ENCODE peak calls at places on chromosomes 3 and 15, in nine cellular contexts. One of them, this sample, is unnamed.

GRCh38 chr3:160671995-160672394 is 5.0 kb upstream of the ARL14 start:
- DNase-seq in heart left ventricle: no peak
- DNase-seq in natural killer cell treated with Interleukin-12 subunit alpha and Interleukin-12 subunit beta and Interleukin-15 and Interleukin-18, amount 100 ng/mL, for 72 hours: no peak
- DNase-seq in stimulated activated CD4-positive, alpha-beta T cell treated with anti-CD3 and anti-CD28 coated beads, Interleukin-12 subunit alpha, Interleukin-12 subunit beta, amount 100 ng/mL, for 4 hours: no peak
- DNase-seq in effector CD4-positive, alpha-beta T cell: no peak
- DNase-seq in vagina: no peak
- DNase-seq in astrocyte of the spinal cord: no peak
- DNase-seq in left kidney: no peak
- DNase-seq in retinal pigment epithelial cell: no peak
- DNase-seq in this sample: no peak

GRCh38 chr3:132987396-132987795 is 50.8 kb upstream of the TMEM108 start:
- DNase-seq in stimulated activated CD4-positive, alpha-beta T cell treated with anti-CD3 and anti-CD28 coated beads, Interleukin-12 subunit alpha, Interleukin-12 subunit beta, amount 100 ng/mL, for 4 hours: no peak
- DNase-seq in vagina: no peak
- DNase-seq in left kidney: no peak
- DNase-seq in astrocyte of the spinal cord: no peak
- DNase-seq in heart left ventricle: no peak
- DNase-seq in natural killer cell treated with Interleukin-12 subunit alpha and Interleukin-12 subunit beta and Interleukin-15 and Interleukin-18, amount 100 ng/mL, for 72 hours: no peak
- DNase-seq in effector CD4-positive, alpha-beta T cell: no peak
- DNase-seq in retinal pigment epithelial cell: no peak
- DNase-seq in this sample: no peak

GRCh38 chr15:83053151-83053550 is 13.9 kb downstream of the BTBD1 start:
- DNase-seq in stimulated activated CD4-positive, alpha-beta T cell treated with anti-CD3 and anti-CD28 coated beads, Interleukin-12 subunit alpha, Interleukin-12 subunit beta, amount 100 ng/mL, for 4 hours: no peak
- DNase-seq in heart left ventricle: no peak
- DNase-seq in effector CD4-positive, alpha-beta T cell: no peak
- DNase-seq in vagina: no peak
- DNase-seq in retinal pigment epithelial cell: peak; percentile 80
- DNase-seq in left kidney: peak; percentile 5
- DNase-seq in astrocyte of the spinal cord: peak; percentile 56
- DNase-seq in natural killer cell treated with Interleukin-12 subunit alpha and Interleukin-12 subunit beta and Interleukin-15 and Interleukin-18, amount 100 ng/mL, for 72 hours: no peak
- DNase-seq in this sample: no peak

GRCh38 chr3:14793126-14793857 is 25.5 kb upstream of the FGD5 start:
- DNase-seq in natural killer cell treated with Interleukin-12 subunit alpha and Interleukin-12 subunit beta and Interleukin-15 and Interleukin-18, amount 100 ng/mL, for 72 hours: peak; percentile 25
- DNase-seq in effector CD4-positive, alpha-beta T cell: no peak
- DNase-seq in retinal pigment epithelial cell: no peak
- DNase-seq in left kidney: no peak
- DNase-seq in vagina: no peak
- DNase-seq in stimulated activated CD4-positive, alpha-beta T cell treated with anti-CD3 and anti-CD28 coated beads, Interleukin-12 subunit alpha, Interleukin-12 subunit beta, amount 100 ng/mL, for 4 hours: no peak
- DNase-seq in astrocyte of the spinal cord: no peak
- DNase-seq in heart left ventricle: no peak
- DNase-seq in this sample: no peak

GRCh38 chr15:89009080-89009479 is 79.2 kb upstream of the ABHD2 start:
- DNase-seq in stimulated activated CD4-positive, alpha-beta T cell treated with anti-CD3 and anti-CD28 coated beads, Interleukin-12 subunit alpha, Interleukin-12 subunit beta, amount 100 ng/mL, for 4 hours: no peak
- DNase-seq in natural killer cell treated with Interleukin-12 subunit alpha and Interleukin-12 subunit beta and Interleukin-15 and Interleukin-18, amount 100 ng/mL, for 72 hours: no peak
- DNase-seq in astrocyte of the spinal cord: no peak
- DNase-seq in heart left ventricle: no peak
- DNase-seq in vagina: no peak
- DNase-seq in retinal pigment epithelial cell: no peak
- DNase-seq in left kidney: no peak
- DNase-seq in effector CD4-positive, alpha-beta T cell: no peak
- DNase-seq in this sample: no peak

GRCh38 chr3:184896336-184896735 is 84.4 kb downstream of the VPS8 start:
- DNase-seq in stimulated activated CD4-positive, alpha-beta T cell treated with anti-CD3 and anti-CD28 coated beads, Interleukin-12 subunit alpha, Interleukin-12 subunit beta, amount 100 ng/mL, for 4 hours: no peak
- DNase-seq in left kidney: no peak
- DNase-seq in vagina: no peak
- DNase-seq in retinal pigment epithelial cell: no peak
- DNase-seq in natural killer cell treated with Interleukin-12 subunit alpha and Interleukin-12 subunit beta and Interleukin-15 and Interleukin-18, amount 100 ng/mL, for 72 hours: no peak
- DNase-seq in astrocyte of the spinal cord: no peak
- DNase-seq in heart left ventricle: no peak
- DNase-seq in effector CD4-positive, alpha-beta T cell: no peak
- DNase-seq in this sample: no peak

GRCh38 chr15:90751300-90751825 is 34.2 kb downstream of the BLM start:
- DNase-seq in heart left ventricle: no peak
- DNase-seq in vagina: no peak
- DNase-seq in retinal pigment epithelial cell: no peak
- DNase-seq in left kidney: no peak
- DNase-seq in astrocyte of the spinal cord: no peak
- DNase-seq in stimulated activated CD4-positive, alpha-beta T cell treated with anti-CD3 and anti-CD28 coated beads, Interleukin-12 subunit alpha, Interleukin-12 subunit beta, amount 100 ng/mL, for 4 hours: no peak
- DNase-seq in effector CD4-positive, alpha-beta T cell: no peak
- DNase-seq in natural killer cell treated with Interleukin-12 subunit alpha and Interleukin-12 subunit beta and Interleukin-15 and Interleukin-18, amount 100 ng/mL, for 72 hours: no peak
- DNase-seq in this sample: no peak

GRCh38 chr3:126464093-126464492 is 11.6 kb downstream of the ZXDC start:
- DNase-seq in natural killer cell treated with Interleukin-12 subunit alpha and Interleukin-12 subunit beta and Interleukin-15 and Interleukin-18, amount 100 ng/mL, for 72 hours: peak; percentile 18
- DNase-seq in stimulated activated CD4-positive, alpha-beta T cell treated with anti-CD3 and anti-CD28 coated beads, Interleukin-12 subunit alpha, Interleukin-12 subunit beta, amount 100 ng/mL, for 4 hours: no peak
- DNase-seq in effector CD4-positive, alpha-beta T cell: no peak
- DNase-seq in heart left ventricle: no peak
- DNase-seq in left kidney: no peak
- DNase-seq in vagina: no peak
- DNase-seq in retinal pigment epithelial cell: no peak
- DNase-seq in astrocyte of the spinal cord: no peak
- DNase-seq in this sample: peak; percentile 67

GRCh38 chr3:15291589-15292541 is 40.5 kb downstream of the SH3BP5 start:
- DNase-seq in vagina: no peak
- DNase-seq in astrocyte of the spinal cord: no peak
- DNase-seq in retinal pigment epithelial cell: no peak
- DNase-seq in stimulated activated CD4-positive, alpha-beta T cell treated with anti-CD3 and anti-CD28 coated beads, Interleukin-12 subunit alpha, Interleukin-12 subunit beta, amount 100 ng/mL, for 4 hours: no peak
- DNase-seq in heart left ventricle: no peak
- DNase-seq in left kidney: peak; percentile 68
- DNase-seq in effector CD4-positive, alpha-beta T cell: peak; percentile 57
- DNase-seq in natural killer cell treated with Interleukin-12 subunit alpha and Interleukin-12 subunit beta and Interleukin-15 and Interleukin-18, amount 100 ng/mL, for 72 hours: peak; percentile 91
- DNase-seq in this sample: no peak

GRCh38 chr3:189204467-189204866 is 32.7 kb downstream of the TPRG1 start:
- DNase-seq in vagina: no peak
- DNase-seq in retinal pigment epithelial cell: no peak
- DNase-seq in left kidney: peak; percentile 51
- DNase-seq in natural killer cell treated with Interleukin-12 subunit alpha and Interleukin-12 subunit beta and Interleukin-15 and Interleukin-18, amount 100 ng/mL, for 72 hours: no peak
- DNase-seq in stimulated activated CD4-positive, alpha-beta T cell treated with anti-CD3 and anti-CD28 coated beads, Interleukin-12 subunit alpha, Interleukin-12 subunit beta, amount 100 ng/mL, for 4 hours: no peak
- DNase-seq in effector CD4-positive, alpha-beta T cell: no peak
- DNase-seq in heart left ventricle: no peak
- DNase-seq in astrocyte of the spinal cord: no peak
- DNase-seq in this sample: no peak

GRCh38 chr15:66670698-66671580 is 31.1 kb upstream of the SMAD6 start:
- DNase-seq in astrocyte of the spinal cord: no peak
- DNase-seq in retinal pigment epithelial cell: no peak
- DNase-seq in heart left ventricle: no peak
- DNase-seq in natural killer cell treated with Interleukin-12 subunit alpha and Interleukin-12 subunit beta and Interleukin-15 and Interleukin-18, amount 100 ng/mL, for 72 hours: no peak
- DNase-seq in effector CD4-positive, alpha-beta T cell: no peak
- DNase-seq in left kidney: peak; percentile 82
- DNase-seq in vagina: no peak
- DNase-seq in stimulated activated CD4-positive, alpha-beta T cell treated with anti-CD3 and anti-CD28 coated beads, Interleukin-12 subunit alpha, Interleukin-12 subunit beta, amount 100 ng/mL, for 4 hours: no peak
- DNase-seq in this sample: no peak

GRCh38 chr15:60538129-60538528 is 59.2 kb upstream of the ICE2 start:
- DNase-seq in stimulated activated CD4-positive, alpha-beta T cell treated with anti-CD3 and anti-CD28 coated beads, Interleukin-12 subunit alpha, Interleukin-12 subunit beta, amount 100 ng/mL, for 4 hours: no peak
- DNase-seq in vagina: no peak
- DNase-seq in astrocyte of the spinal cord: no peak
- DNase-seq in heart left ventricle: no peak
- DNase-seq in retinal pigment epithelial cell: no peak
- DNase-seq in effector CD4-positive, alpha-beta T cell: no peak
- DNase-seq in natural killer cell treated with Interleukin-12 subunit alpha and Interleukin-12 subunit beta and Interleukin-15 and Interleukin-18, amount 100 ng/mL, for 72 hours: no peak
- DNase-seq in left kidney: no peak
- DNase-seq in this sample: no peak

GRCh38 chr3:50390523-50391177 is 31.3 kb upstream of the TMEM115 start:
- DNase-seq in left kidney: peak; percentile 47
- DNase-seq in heart left ventricle: peak; percentile 87
- DNase-seq in effector CD4-positive, alpha-beta T cell: no peak
- DNase-seq in stimulated activated CD4-positive, alpha-beta T cell treated with anti-CD3 and anti-CD28 coated beads, Interleukin-12 subunit alpha, Interleukin-12 subunit beta, amount 100 ng/mL, for 4 hours: no peak
- DNase-seq in vagina: no peak
- DNase-seq in natural killer cell treated with Interleukin-12 subunit alpha and Interleukin-12 subunit beta and Interleukin-15 and Interleukin-18, amount 100 ng/mL, for 72 hours: no peak
- DNase-seq in astrocyte of the spinal cord: no peak
- DNase-seq in retinal pigment epithelial cell: no peak
- DNase-seq in this sample: peak; percentile 68

GRCh38 chr15:52238149-52238548 is 47.0 kb upstream of the GNB5 start:
- DNase-seq in natural killer cell treated with Interleukin-12 subunit alpha and Interleukin-12 subunit beta and Interleukin-15 and Interleukin-18, amount 100 ng/mL, for 72 hours: no peak
- DNase-seq in stimulated activated CD4-positive, alpha-beta T cell treated with anti-CD3 and anti-CD28 coated beads, Interleukin-12 subunit alpha, Interleukin-12 subunit beta, amount 100 ng/mL, for 4 hours: no peak
- DNase-seq in effector CD4-positive, alpha-beta T cell: no peak
- DNase-seq in astrocyte of the spinal cord: no peak
- DNase-seq in vagina: no peak
- DNase-seq in left kidney: no peak
- DNase-seq in retinal pigment epithelial cell: no peak
- DNase-seq in heart left ventricle: no peak
- DNase-seq in this sample: no peak